ENCODE peak calls at places on chromosomes 13 and 19, in five cellular contexts. I is tibial artery, A is esophagus squamous epithelium, E is H1, S is A549. P is an unnamed sample.

GRCh38 chr13:54607421-54607820 is 1578.8 kb downstream of the OLFM4 start:
- DNase-seq in I (no peak), A (no peak), E (no peak), S (no peak), P (no peak)

GRCh38 chr19:18229474-18229873 is 3.2 kb upstream of the PDE4C start:
- DNase-seq in I (no peak), A (no peak), E (no peak), S (no peak), P (no peak)

GRCh38 chr13:29587645-29588044 is 7.8 kb downstream of the SLC7A1 start:
- DNase-seq in I (no peak), A (no peak), E (no peak), S (no peak), P (no peak)

GRCh38 chr13:64900039-64900438 is 2330.1 kb downstream of the PCDH9 start:
- DNase-seq in I (no peak), A (no peak), E (no peak), S (no peak), P (no peak)

GRCh38 chr19:43957891-43958290 is 6.9 kb downstream of the ZNF221 start:
- DNase-seq in I (no peak), A (no peak), E (no peak), S (no peak), P (no peak)

GRCh38 chr19:49741210-49741844 is 21.8 kb downstream of the TSKS start:
- DNase-seq in I (no peak), A (no peak), E (no peak), S (no peak), P (no peak)

GRCh38 chr13:70769771-70770326 is 661.6 kb upstream of the KLHL1 start:
- DNase-seq in I (no peak), A (no peak), E (no peak), S (no peak), P (no peak)

GRCh38 chr13:19266979-19267378 is 85.4 kb upstream of the TUBA3C start:
- DNase-seq in I (no peak), A (no peak), E (no peak), S (no peak), P (no peak)

GRCh38 chr19:45164577-45165335 is 4.0 kb upstream of the NKPD1 start:
- DNase-seq in I (no peak), A (no peak), E (peak), S (peak), P (no peak)

GRCh38 chr19:44728178-44728577 is 20.3 kb upstream of the BCL3 start:
- DNase-seq in I (no peak), A (no peak), E (no peak), S (no peak), P (no peak)

GRCh38 chr13:113774177-113775107 is 15.4 kb downstream of the TMEM255B start:
- DNase-seq in I (no peak), A (no peak), E (no peak), S (no peak), P (no peak)

GRCh38 chr13:42354246-42355117 is 82.5 kb downstream of the AKAP11 start:
- DNase-seq in I (no peak), A (no peak), E (no peak), S (no peak), P (no peak)

GRCh38 chr13:51958217-51958547 is 53.1 kb downstream of the ATP7B start:
- DNase-seq in I (no peak), A (no peak), E (no peak), S (no peak), P (no peak)

GRCh38 chr19:34274827-34275625 is 20.7 kb downstream of the GARRE1 start:
- DNase-seq in I (no peak), A (no peak), E (no peak), S (no peak), P (no peak)

GRCh38 chr19:51514866-51515481 is 13.4 kb upstream of the SIGLEC12 start:
- DNase-seq in I (no peak), A (no peak), E (no peak), S (peak), P (no peak)

GRCh38 chr19:4380254-4380727 is 20.1 kb downstream of the SH3GL1 start:
- DNase-seq in I (peak), A (no peak), E (no peak), S (no peak), P (no peak)

DNA sequence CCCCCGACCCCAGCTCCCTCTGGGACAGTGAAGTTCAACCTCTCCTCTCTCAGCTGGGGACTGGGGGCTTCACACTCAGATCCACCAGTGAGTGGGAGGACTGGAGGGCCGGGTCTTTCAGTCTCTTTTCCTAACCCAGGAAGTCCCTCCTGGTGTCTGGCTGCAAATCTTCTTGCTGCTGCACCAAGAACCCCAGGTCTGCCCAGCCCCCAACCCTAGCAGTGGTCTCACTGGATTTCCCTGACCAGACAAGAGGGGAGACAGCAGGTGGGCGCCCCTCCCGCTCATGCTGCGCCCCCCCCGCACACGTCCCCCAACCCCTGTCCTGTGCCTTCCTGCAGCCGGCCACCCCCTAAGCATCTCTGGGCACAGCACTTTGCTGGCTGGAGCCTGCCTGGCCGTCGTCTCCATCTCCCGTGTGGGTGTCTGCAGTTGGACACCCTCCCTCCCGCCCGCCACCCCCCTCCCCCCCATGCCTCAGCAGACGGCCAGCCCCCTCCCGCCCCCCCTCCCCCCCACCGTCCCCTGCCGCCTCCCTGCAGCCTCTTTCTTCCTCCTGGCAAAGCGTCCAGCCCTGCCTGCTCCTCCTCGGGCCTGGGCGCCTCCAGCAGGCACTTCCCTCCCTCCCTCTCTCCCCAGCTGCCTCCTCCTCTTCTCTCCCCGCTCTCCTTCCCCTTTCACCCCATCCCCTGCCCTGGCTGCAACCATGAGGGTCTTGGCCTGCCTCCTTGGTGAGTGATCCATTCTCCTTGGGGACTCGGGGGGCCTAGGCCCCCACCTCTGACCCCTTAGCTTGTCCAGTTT is at the start of gene SSC5D:
- DNase-seq in I (no peak), A (no peak), E (peak), S (no peak), P (no peak)
- H3K4me3 ChIP-seq in I (peak), A (peak), E (peak), S (peak), P (peak)

GRCh38 chr13:75705908-75706307 is 69.8 kb downstream of the LMO7 start:
- DNase-seq in I (no peak), A (no peak), E (no peak), S (no peak), P (no peak)
- H3K27ac ChIP-seq in I (no peak), A (peak), E (no peak), S (peak), P (no peak)

GRCh38 chr19:29478578-29479565 is 46.9 kb upstream of the VSTM2B start:
- DNase-seq in I (no peak), A (no peak), E (peak), S (peak), P (no peak)
- TF ChIP-seq CTCF in I (no peak), A (no peak), E (peak), S (peak), P (no peak)

GRCh38 chr19:780935-781334 is 16.3 kb upstream of the PTBP1 start:
- DNase-seq in I (no peak), A (no peak), E (no peak), S (no peak), P (no peak)

GRCh38 chr19:781800-782194 is 15.5 kb upstream of the PTBP1 start:
- DNase-seq in I (no peak), A (no peak), E (no peak), S (no peak), P (no peak)

GRCh38 chr19:778910-779653 is 18.2 kb upstream of the PTBP1 start:
- DNase-seq in I (peak), A (no peak), E (no peak), S (peak), P (no peak)

GRCh38 chr19:784541-784940 is 12.7 kb upstream of the PTBP1 start:
- DNase-seq in I (no peak), A (no peak), E (no peak), S (peak), P (no peak)

GRCh38 chr19:782195-783043 is 14.8 kb upstream of the PTBP1 start:
- DNase-seq in I (no peak), A (no peak), E (peak), S (peak), P (no peak)
- H3K4me3 ChIP-seq in I (peak), A (peak), E (peak), S (peak), P (peak)

GRCh38 chr13:73672492-73672891 is 461.7 kb downstream of the KLF12 start:
- DNase-seq in I (no peak), A (no peak), E (no peak), S (peak), P (no peak)

GRCh38 chr13:73681015-73681414 is 453.2 kb downstream of the KLF12 start:
- DNase-seq in I (no peak), A (no peak), E (no peak), S (no peak), P (no peak)

GRCh38 chr13:73677041-73677589 is 457.1 kb downstream of the KLF12 start:
- DNase-seq in I (no peak), A (no peak), E (no peak), S (peak), P (no peak)

GRCh38 chr13:73673931-73674330 is 460.3 kb downstream of the KLF12 start:
- DNase-seq in I (no peak), A (no peak), E (no peak), S (no peak), P (no peak)

GRCh38 chr13:73676550-73677040 is 457.6 kb downstream of the KLF12 start:
- DNase-seq in I (no peak), A (no peak), E (no peak), S (no peak), P (no peak)
- H3K27ac ChIP-seq in I (no peak), A (peak), E (no peak), S (peak), P (no peak)

GRCh38 chr13:91406619-91407018 is 8.2 kb downstream of the GPC5 start:
- DNase-seq in I (no peak), A (no peak), E (peak), S (peak), P (no peak)
- TF ChIP-seq CTCF in I (no peak), A (peak), E (peak), S (peak), P (no peak)

P was measured in thoracic aorta.